ENCODE peak calls at places on chromosomes 6 and 20, in four cellular contexts. N, O, Z and X are unnamed samples.

GRCh38 chr20:50019466-50020256 is 36.9 kb downstream of the SNAI1 start:
- DNase-seq in N (no peak), O (no peak), Z (no peak), X (no peak)

GRCh38 chr20:46666306-46666705 is 15.0 kb upstream of the SLC13A3 start:
- DNase-seq in N (no peak), O (no peak), Z (no peak), X (no peak)

GRCh38 chr6:157092736-157093135 is 230.6 kb downstream of the TMEM242 start:
- DNase-seq in N (no peak), O (no peak), Z (no peak), X (no peak)

GRCh38 chr6:71908162-71908765 is 21.9 kb downstream of the RIMS1 start:
- DNase-seq in N (no peak), O (no peak), Z (peak), X (no peak)

GRCh38 chr6:88730602-88731001 is 232.8 kb downstream of the RNGTT start:
- DNase-seq in N (peak), O (no peak), Z (no peak), X (no peak)

GRCh38 chr6:170091000-170091638 is 199.8 kb downstream of the DLL1 start:
- DNase-seq in N (no peak), O (no peak), Z (no peak), X (no peak)

GRCh38 chr6:167566711-167567141 is 241.8 kb downstream of the TTLL2 start:
- DNase-seq in N (no peak), O (no peak), Z (no peak), X (no peak)

GRCh38 chr20:63641146-63641791 is 12.0 kb downstream of the STMN3 start:
- DNase-seq in N (no peak), O (no peak), Z (no peak), X (no peak)

GRCh38 chr6:40918035-40918651 is 120.9 kb downstream of the UNC5CL start:
- DNase-seq in N (no peak), O (no peak), Z (no peak), X (no peak)

GRCh38 chr20:24991897-24992419 is 593 bp downstream of the APMAP start:
- DNase-seq in N (peak), O (no peak), Z (no peak), X (peak)

GRCh38 chr6:36358235-36358915 is 21.7 kb upstream of the BNIP5 start:
- DNase-seq in N (no peak), O (peak), Z (peak), X (no peak)

GRCh38 chr6:39758905-39759605 is 33.1 kb upstream of the DAAM2 start:
- DNase-seq in N (no peak), O (peak), Z (no peak), X (no peak)

GRCh38 chr6:151488226-151488625 is 5.6 kb upstream of the CCDC170 start:
- DNase-seq in N (no peak), O (no peak), Z (no peak), X (no peak)

GRCh38 chr20:362271-363254 is 15.7 kb downstream of the NRSN2 start:
- DNase-seq in N (peak), O (peak), Z (no peak), X (peak)

GRCh38 chr6:69976591-69977090 is 110.3 kb downstream of the COL19A1 start:
- DNase-seq in N (no peak), O (no peak), Z (no peak), X (no peak)

GRCh38 chr6:23176883-23177282 is 607.5 kb downstream of the HDGFL1 start:
- DNase-seq in N (no peak), O (no peak), Z (no peak), X (no peak)

GRCh38 chr20:49647509-49647908 is 66.2 kb downstream of the B4GALT5 start:
- DNase-seq in N (no peak), O (no peak), Z (no peak), X (no peak)

GRCh38 chr6:10621847-10622246 is 72.6 kb downstream of the C6orf52 start:
- DNase-seq in N (no peak), O (no peak), Z (no peak), X (no peak)

GRCh38 chr6:158131926-158132325 is 36.1 kb downstream of the SERAC1 start:
- DNase-seq in N (peak), O (peak), Z (no peak), X (peak)

GRCh38 chr6:116392158-116393032 is 21.6 kb downstream of the DSE start:
- DNase-seq in N (no peak), O (no peak), Z (no peak), X (no peak)

GRCh38 chr6:37049990-37050853 is 44.8 kb downstream of the FGD2 start:
- DNase-seq in N (no peak), O (no peak), Z (no peak), X (no peak)

GRCh38 chr6:92459606-92460005 is 959.8 kb downstream of the EPHA7 start:
- DNase-seq in N (no peak), O (no peak), Z (no peak), X (no peak)

GRCh38 chr6:79668381-79668780 is 37.3 kb downstream of the SH3BGRL2 start:
- DNase-seq in N (no peak), O (no peak), Z (no peak), X (no peak)
- TF ChIP-seq PBX3 in N (no peak), O (no peak), Z (no peak), X (no peak)

GRCh38 chr20:57223648-57224489 is 42.6 kb downstream of the BMP7 start:
- DNase-seq in N (no peak), O (no peak), Z (no peak), X (no peak)
- TF ChIP-seq PBX3 in N (no peak), O (no peak), Z (no peak), X (no peak)

GRCh38 chr6:45500924-45501816 is 123.4 kb upstream of the SUPT3H start:
- DNase-seq in N (peak), O (peak), Z (no peak), X (peak)
- TF ChIP-seq PBX3 in N (no peak), O (no peak), Z (no peak), X (no peak)

GRCh38 chr6:135999393-135999792 is 147.9 kb downstream of the PDE7B start:
- DNase-seq in N (no peak), O (no peak), Z (no peak), X (no peak)
- TF ChIP-seq PBX3 in N (no peak), O (no peak), Z (no peak), X (no peak)

DNA sequence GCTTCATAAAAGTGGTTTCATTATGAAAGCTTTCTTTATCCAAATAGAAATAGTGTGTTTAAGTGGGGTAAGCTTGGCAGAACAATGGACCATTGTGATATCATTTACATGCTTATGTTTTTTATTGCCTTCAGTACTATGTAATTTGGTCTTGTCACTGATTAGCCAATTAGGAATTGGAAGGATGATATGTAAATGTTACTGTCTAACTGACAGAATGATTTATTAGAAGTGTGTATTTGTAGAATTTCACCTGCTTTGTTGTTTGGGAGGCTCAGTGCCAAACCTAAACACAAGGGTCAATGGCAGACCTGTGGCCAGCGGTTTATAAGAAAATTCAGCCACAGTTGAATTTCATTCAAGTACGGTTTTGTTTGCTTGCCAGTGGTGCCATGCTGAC is 39.0 kb downstream of the AIG1 start:
- DNase-seq in N (no peak), O (no peak), Z (no peak), X (no peak)
- TF ChIP-seq PBX3 in N (no peak), O (no peak), Z (no peak), X (no peak)